ENCODE peak calls at places on chromosomes 1 and 21, in nine cellular contexts. T, U, C, Y, L, Q, R, J and S are unnamed samples.

GRCh38 chr1:194174528-194174927 is 988.1 kb upstream of the B3GALT2 start:
- DNase-seq in T (no peak), U (no peak), C (no peak), Y (no peak), L (no peak), Q (no peak), R (no peak), J (no peak), S (no peak)

GRCh38 chr1:231519166-231519565 is 9.3 kb upstream of the TSNAX start:
- DNase-seq in T (no peak), U (no peak), C (no peak), Y (peak), L (no peak), Q (no peak), R (no peak), J (no peak), S (no peak)

GRCh38 chr1:193799948-193800690 is 613.7 kb upstream of the B3GALT2 start:
- DNase-seq in T (no peak), U (no peak), C (no peak), Y (no peak), L (no peak), Q (no peak), R (no peak), J (no peak), S (no peak)

GRCh38 chr1:23424171-23424959 is at the start of gene TCEA3:
- DNase-seq in T (peak), U (peak), C (no peak), Y (no peak), L (no peak), Q (no peak), R (no peak), J (no peak), S (peak)

GRCh38 chr21:25565272-25566199 is 41.7 kb downstream of the MRPL39 start:
- DNase-seq in T (no peak), U (no peak), C (no peak), Y (no peak), L (no peak), Q (no peak), R (no peak), J (no peak), S (no peak)

GRCh38 chr21:43343095-43343991 is 83.6 kb downstream of the SIK1 start:
- DNase-seq in T (no peak), U (peak), C (no peak), Y (no peak), L (no peak), Q (no peak), R (no peak), J (no peak), S (no peak)

GRCh38 chr1:46486432-46487015 is 3.1 kb upstream of the DMBX1 start:
- DNase-seq in T (no peak), U (no peak), C (no peak), Y (no peak), L (no peak), Q (no peak), R (no peak), J (no peak), S (no peak)

GRCh38 chr1:13830170-13830569 is 130.2 kb downstream of the PRDM2 start:
- DNase-seq in T (no peak), U (no peak), C (no peak), Y (no peak), L (no peak), Q (no peak), R (no peak), J (no peak), S (no peak)

GRCh38 chr1:62068302-62068936 is 126.2 kb upstream of the L1TD1 start:
- DNase-seq in T (no peak), U (no peak), C (no peak), Y (no peak), L (no peak), Q (no peak), R (no peak), J (no peak), S (no peak)

GRCh38 chr1:183073320-183073719 is 50.1 kb downstream of the LAMC1 start:
- DNase-seq in T (no peak), U (no peak), C (no peak), Y (no peak), L (no peak), Q (no peak), R (no peak), J (no peak), S (no peak)

GRCh38 chr1:82778612-82779011 is 977.9 kb downstream of the ADGRL2 start:
- DNase-seq in T (no peak), U (peak), C (no peak), Y (no peak), L (no peak), Q (no peak), R (no peak), J (no peak), S (no peak)

GRCh38 chr1:152876827-152877226 is 1.3 kb upstream of the SMCP start:
- DNase-seq in T (no peak), U (no peak), C (no peak), Y (no peak), L (no peak), Q (no peak), R (no peak), J (no peak), S (no peak)

GRCh38 chr1:79811173-79811572 is 804.6 kb upstream of the ADGRL4 start:
- DNase-seq in T (no peak), U (no peak), C (peak), Y (peak), L (no peak), Q (no peak), R (no peak), J (no peak), S (no peak)

GRCh38 chr1:10057305-10057704 is 24.5 kb downstream of the UBE4B start:
- DNase-seq in T (no peak), U (no peak), C (no peak), Y (no peak), L (no peak), Q (no peak), R (no peak), J (no peak), S (peak)

GRCh38 chr1:99548924-99549605 is 96.8 kb upstream of the PALMD start:
- DNase-seq in T (no peak), U (no peak), C (no peak), Y (no peak), L (no peak), Q (no peak), R (no peak), J (no peak), S (no peak)

GRCh38 chr1:177315270-177315669 is 144.5 kb downstream of the BRINP2 start:
- DNase-seq in T (no peak), U (no peak), C (no peak), Y (no peak), L (no peak), Q (no peak), R (no peak), J (no peak), S (no peak)

GRCh38 chr1:41773144-41773571 is 145.6 kb downstream of the HIVEP3 start:
- DNase-seq in T (no peak), U (no peak), C (no peak), Y (peak), L (no peak), Q (no peak), R (no peak), J (no peak), S (no peak)

GRCh38 chr1:51237714-51238403 is 1.8 kb downstream of the RNF11 start:
- DNase-seq in T (peak), U (no peak), C (no peak), Y (peak), L (no peak), Q (no peak), R (peak), J (no peak), S (no peak)

GRCh38 chr1:147264158-147264768 is 21.8 kb downstream of the CHD1L start:
- DNase-seq in T (no peak), U (no peak), C (peak), Y (peak), L (no peak), Q (no peak), R (no peak), J (no peak), S (no peak)

GRCh38 chr21:44306926-44307687 is 7.3 kb downstream of the PFKL start:
- DNase-seq in T (no peak), U (no peak), C (no peak), Y (no peak), L (no peak), Q (no peak), R (no peak), J (no peak), S (no peak)

GRCh38 chr1:14165289-14165867 is 433.1 kb upstream of the KAZN start:
- DNase-seq in T (no peak), U (no peak), C (no peak), Y (no peak), L (no peak), Q (no peak), R (no peak), J (no peak), S (no peak)

GRCh38 chr1:60255565-60255964 is 182.0 kb upstream of the C1orf87 start:
- DNase-seq in T (no peak), U (no peak), C (no peak), Y (peak), L (no peak), Q (no peak), R (no peak), J (no peak), S (no peak)

GRCh38 chr1:42381424-42381673 is 757 bp downstream of the RIMKLA start:
- DNase-seq in T (no peak), U (no peak), C (no peak), Y (no peak), L (no peak), Q (no peak), R (no peak), J (no peak), S (no peak)

GRCh38 chr1:169868978-169869377 is 24.7 kb downstream of the SCYL3 start:
- DNase-seq in T (no peak), U (no peak), C (no peak), Y (no peak), L (no peak), Q (no peak), R (peak), J (no peak), S (no peak)